ENCODE peak calls at places on chromosomes 13 and 19, in four cellular contexts. M, X, P and I are unnamed samples.

GRCh38 chr19:13979224-13979623 is 26.9 kb downstream of the RFX1 start:
- DNase-seq in M (no peak), X (no peak), P (no peak), I (no peak)

GRCh38 chr13:99909836-99910619 is 61.5 kb downstream of the ZIC5 start:
- DNase-seq in M (no peak), X (peak), P (no peak), I (no peak)

GRCh38 chr13:41942462-41943094 is 18.3 kb downstream of the VWA8 start:
- DNase-seq in M (no peak), X (peak), P (peak), I (no peak)

GRCh38 chr19:383922-384800 is 24.8 kb downstream of the C2CD4C start:
- DNase-seq in M (no peak), X (no peak), P (no peak), I (no peak)

GRCh38 chr13:109918179-109918651 is 131.8 kb upstream of the IRS2 start:
- DNase-seq in M (no peak), X (peak), P (no peak), I (no peak)

GRCh38 chr19:36266375-36266961 is 51.6 kb downstream of the ZNF146 start:
- DNase-seq in M (no peak), X (no peak), P (no peak), I (no peak)

GRCh38 chr13:44240611-44241010 is 133.0 kb upstream of the SERP2 start:
- DNase-seq in M (no peak), X (no peak), P (no peak), I (no peak)

GRCh38 chr19:5292453-5292842 is 48.2 kb downstream of the PTPRS start:
- DNase-seq in M (no peak), X (no peak), P (no peak), I (no peak)

GRCh38 chr13:99307648-99308339 is 595 bp upstream of the GPR183 start:
- DNase-seq in M (no peak), X (peak), P (peak), I (peak)

GRCh38 chr13:108376308-108376707 is 106.8 kb downstream of the TNFSF13B start:
- DNase-seq in M (no peak), X (no peak), P (no peak), I (no peak)

GRCh38 chr13:108924154-108924940 is 294.9 kb downstream of the MYO16 start:
- DNase-seq in M (no peak), X (peak), P (peak), I (no peak)

GRCh38 chr19:48713041-48713863 is 6.3 kb downstream of the MAMSTR start:
- DNase-seq in M (no peak), X (peak), P (no peak), I (no peak)

GRCh38 chr13:59332966-59333365 is 830.8 kb downstream of the DIAPH3 start:
- DNase-seq in M (no peak), X (no peak), P (no peak), I (no peak)

GRCh38 chr19:17073869-17074627 is 1.2 kb downstream of the HAUS8 start:
- DNase-seq in M (no peak), X (no peak), P (no peak), I (no peak)

GRCh38 chr13:78650725-78651083 is 8.3 kb downstream of the OBI1 start:
- DNase-seq in M (no peak), X (no peak), P (no peak), I (no peak)

GRCh38 chr13:19882231-19882630 is 18.8 kb upstream of the ZMYM5 start:
- DNase-seq in M (no peak), X (no peak), P (no peak), I (no peak)

GRCh38 chr13:26541041-26541440 is 16.4 kb upstream of the WASF3 start:
- DNase-seq in M (no peak), X (no peak), P (no peak), I (no peak)

GRCh38 chr13:99425485-99426341 is 75.6 kb upstream of the TM9SF2 start:
- DNase-seq in M (no peak), X (no peak), P (no peak), I (no peak)

GRCh38 chr19:48925240-48925843 is 8.2 kb upstream of the DHDH start:
- DNase-seq in M (no peak), X (peak), P (peak), I (peak)

GRCh38 chr13:64090311-64090710 is 2674.7 kb upstream of the PCDH20 start:
- DNase-seq in M (no peak), X (no peak), P (no peak), I (no peak)

GRCh38 chr13:112060431-112060830 is 6.5 kb upstream of the SOX1 start:
- DNase-seq in M (no peak), X (no peak), P (no peak), I (no peak)

GRCh38 chr13:105153626-105154025 is 1381.8 kb downstream of the EFNB2 start:
- DNase-seq in M (no peak), X (no peak), P (peak), I (no peak)

GRCh38 chr19:18919895-18920204 is 335 bp downstream of the DDX49 start:
- DNase-seq in M (no peak), X (no peak), P (no peak), I (no peak)

GRCh38 chr13:23876265-23876664 is 12.9 kb downstream of the MIPEP start:
- DNase-seq in M (no peak), X (no peak), P (peak), I (no peak)

GRCh38 chr13:58960909-58961308 is 1202.8 kb downstream of the DIAPH3 start:
- DNase-seq in M (no peak), X (no peak), P (peak), I (no peak)

GRCh38 chr13:47757681-47758080 is 243.4 kb downstream of the SUCLA2 start:
- DNase-seq in M (no peak), X (no peak), P (no peak), I (no peak)

GRCh38 chr13:110705826-110706569 is at the start of gene CARS2:
- DNase-seq in M (peak), X (peak), P (peak), I (no peak)

GRCh38 chr13:101893021-101893420 is 440.5 kb downstream of the ITGBL1 start:
- DNase-seq in M (no peak), X (no peak), P (no peak), I (no peak)

GRCh38 chr19:58181902-58182576 is 822 bp upstream of the ZNF274 start:
- DNase-seq in M (no peak), X (peak), P (peak), I (no peak)

GRCh38 chr19:40691421-40692211 is 1.2 kb upstream of the NUMBL start:
- DNase-seq in M (no peak), X (no peak), P (peak), I (no peak)

GRCh38 chr19:4567584-4568071 is 8.1 kb upstream of the SEMA6B start:
- DNase-seq in M (no peak), X (peak), P (peak), I (no peak)

GRCh38 chr19:38251564-38252051 is 4.6 kb downstream of the PPP1R14A start:
- DNase-seq in M (no peak), X (peak), P (peak), I (no peak)

GRCh38 chr13:77828815-77829214 is 89.8 kb downstream of the EDNRB start:
- DNase-seq in M (no peak), X (no peak), P (no peak), I (no peak)

DNA sequence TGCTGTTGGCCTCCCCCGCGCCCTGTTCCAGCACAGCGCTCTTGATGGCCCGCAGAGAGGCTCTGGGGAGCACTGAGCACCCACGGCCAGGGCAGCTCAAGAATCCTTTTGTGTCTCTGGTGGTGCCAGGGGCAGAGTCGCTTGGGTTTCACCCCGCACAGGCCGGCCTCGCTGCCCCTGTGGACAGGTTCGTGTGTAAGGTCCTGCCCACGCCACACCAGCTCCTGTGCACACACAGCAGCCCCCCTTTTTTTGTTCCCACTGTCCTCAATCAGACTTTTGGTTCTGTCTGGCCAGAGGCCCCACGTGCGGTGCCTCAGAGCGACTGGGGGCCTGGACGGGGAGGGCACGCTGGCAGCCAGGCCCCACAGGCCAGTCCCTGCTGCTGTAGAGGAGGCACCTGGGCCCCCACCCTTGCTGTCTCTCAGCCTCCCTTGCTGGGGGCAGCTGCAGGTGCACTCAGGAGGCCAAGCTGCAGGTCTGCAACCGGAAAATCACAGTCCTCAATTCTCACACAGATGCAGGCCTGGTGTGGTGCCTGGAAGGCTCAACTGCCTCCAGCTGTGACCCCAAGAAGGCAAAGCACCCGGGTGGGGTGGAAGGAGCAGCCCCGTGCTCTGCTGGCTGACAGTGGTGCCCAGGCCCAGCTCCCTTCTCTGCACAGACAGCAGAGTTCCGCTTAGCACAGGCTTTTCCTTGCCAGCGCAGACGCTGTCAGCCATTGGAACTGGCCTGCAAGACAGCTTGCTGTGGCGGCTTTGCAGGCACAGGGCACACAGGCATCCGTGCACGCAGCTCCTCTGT is 12.6 kb upstream of the F7 start:
- DNase-seq in M (no peak), X (no peak), P (no peak), I (no peak)
- H3K27ac ChIP-seq in M (no peak), X (no peak), P (no peak), I (no peak)

DNA sequence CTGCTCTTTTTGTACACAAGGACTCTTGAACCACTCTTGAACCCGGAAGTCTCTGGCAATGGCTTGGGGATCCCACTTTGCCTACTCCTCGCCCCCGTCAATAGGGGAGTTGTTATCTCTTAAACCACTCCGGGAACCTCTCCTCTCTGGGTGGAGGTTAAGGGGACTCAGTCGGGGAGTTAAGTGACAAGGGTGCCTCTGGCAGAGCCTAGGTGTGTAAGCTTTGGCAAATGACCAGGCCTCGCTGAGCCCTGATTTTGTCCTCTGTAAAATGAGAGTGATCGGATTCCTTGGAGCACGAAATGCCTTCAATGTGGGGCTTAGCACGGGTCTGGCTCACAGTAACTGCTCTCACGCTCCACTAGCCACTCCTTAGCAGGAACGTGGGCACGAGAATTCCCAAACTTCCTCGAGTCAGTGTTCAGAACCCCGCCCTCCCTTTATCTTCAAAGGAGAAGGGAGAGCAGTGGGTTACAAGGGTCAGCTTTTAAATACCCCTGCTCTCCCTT is 193.3 kb downstream of the KATNAL1 start:
- DNase-seq in M (no peak), X (no peak), P (no peak), I (no peak)
- H3K27ac ChIP-seq in M (peak), X (no peak), P (no peak), I (no peak)

DNA sequence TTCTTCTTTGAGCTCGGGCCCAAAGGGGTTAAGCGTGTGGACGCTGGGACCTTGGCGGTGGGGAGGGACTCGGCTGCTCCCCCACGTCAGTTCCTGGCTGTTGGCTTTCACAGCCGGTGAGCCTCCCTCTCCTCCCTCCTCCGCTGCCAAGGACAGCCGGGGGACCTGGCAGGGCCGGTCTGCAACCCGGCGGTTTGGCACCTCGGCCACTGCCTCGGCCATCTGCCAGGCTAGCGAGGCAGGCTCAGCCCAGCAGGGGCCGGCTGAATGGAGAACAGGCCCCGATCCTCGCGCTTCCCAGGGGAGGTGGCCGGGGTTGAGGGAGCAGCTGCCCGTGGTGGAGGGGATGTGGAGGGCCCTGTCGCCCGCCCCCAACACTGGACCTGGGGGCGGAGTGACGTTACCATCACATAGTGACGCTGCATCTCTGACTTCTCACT is 5.0 kb downstream of the TLE5 start:
- DNase-seq in M (peak), X (no peak), P (peak), I (no peak)
- H3K27ac ChIP-seq in M (peak), X (no peak), P (peak), I (peak)

DNA sequence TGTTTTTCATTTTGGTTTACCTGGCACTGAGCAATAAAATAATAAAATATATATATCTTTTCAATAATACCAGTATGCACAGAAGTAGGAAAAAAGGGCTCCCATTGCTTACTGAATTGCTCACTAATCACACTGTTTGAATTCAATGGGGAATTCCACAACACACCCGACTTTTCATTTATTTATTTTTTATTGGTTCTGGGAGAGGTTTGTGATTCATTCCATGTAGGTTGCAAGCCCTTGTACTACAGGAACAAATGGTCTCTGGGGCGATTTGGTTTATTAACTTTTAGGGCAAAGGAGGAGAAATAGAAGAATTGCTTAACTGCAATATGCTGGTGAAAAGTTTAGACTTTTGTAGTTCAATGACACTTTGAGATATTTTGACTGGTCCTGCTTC is 207.4 kb downstream of the DCT start:
- DNase-seq in M (no peak), X (no peak), P (peak), I (no peak)
- H3K27ac ChIP-seq in M (no peak), X (no peak), P (no peak), I (no peak)

GRCh38 chr13:49791214-49791752 is 1.2 kb downstream of the KPNA3 start:
- DNase-seq in M (no peak), X (peak), P (peak), I (no peak)
- H3K27ac ChIP-seq in M (peak), X (peak), P (peak), I (peak)

DNA sequence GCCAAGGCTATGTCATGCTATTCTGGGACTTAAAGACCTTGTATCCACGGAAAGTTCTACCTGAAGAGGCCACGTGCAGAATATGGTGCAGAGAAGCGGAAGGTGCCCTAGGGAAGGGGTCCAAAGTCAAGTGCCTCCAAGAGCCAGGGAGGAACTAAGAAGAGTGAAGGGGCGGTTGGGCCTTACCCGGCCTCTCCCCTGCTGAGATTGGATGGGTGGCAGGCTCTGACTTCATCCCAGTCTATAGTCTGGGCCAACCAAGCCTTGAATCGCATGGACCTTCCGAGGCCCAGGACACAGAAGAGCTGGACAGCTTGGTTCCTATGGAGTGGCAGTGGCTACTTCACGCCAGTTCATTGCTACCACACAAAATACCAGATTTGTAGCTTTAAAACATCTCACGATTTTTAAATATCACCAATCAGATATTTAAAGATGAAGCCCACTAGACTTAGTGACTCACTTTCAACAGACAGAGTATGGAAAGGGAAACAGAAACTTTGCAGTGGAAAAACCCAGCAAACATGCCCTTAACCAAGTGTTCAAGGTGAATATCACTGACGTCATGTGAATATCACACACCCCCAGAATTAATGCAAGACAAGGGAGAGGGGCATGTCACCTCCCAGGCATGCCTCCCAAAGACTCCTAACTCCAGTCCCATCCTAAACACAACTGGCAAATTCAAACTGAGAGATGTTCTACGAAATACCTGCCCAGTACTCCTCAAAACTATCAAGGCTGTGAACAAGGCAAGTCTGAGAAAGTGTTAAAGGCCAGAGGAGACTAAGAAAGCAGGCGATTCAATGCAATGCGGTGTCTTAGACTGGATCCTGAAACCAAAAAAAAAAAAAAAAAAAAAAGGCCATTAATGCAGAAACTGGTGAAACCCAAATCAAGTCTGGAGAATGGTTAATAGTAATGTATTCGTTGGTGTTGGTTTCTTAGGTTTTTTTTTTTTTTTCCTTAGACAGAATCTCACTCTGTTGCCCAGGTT is 10.2 kb downstream of the C19orf12 start:
- DNase-seq in M (no peak), X (no peak), P (no peak), I (no peak)
- H3K27ac ChIP-seq in M (no peak), X (no peak), P (no peak), I (no peak)